ENCODE peak calls at places on chromosomes 11 and 22, in ten cellular contexts. E is body of pancreas; S is stomach; V is CD8-positive, alpha-beta memory T cell; O is psoas muscle; R is right cardiac atrium; U is IMR-90; B is esophagus squamous epithelium; Y is brain microvascular endothelial cell; X is Peyer's patch. W is an unnamed sample.
A peak's percentile ranks its signal among the peaks of the same experiment; 100 is the strongest.

GRCh38 chr22:17980638-17981051 is 43.7 kb downstream of the MICAL3 start:
- DNase-seq in E (no peak), S (peak; percentile 48), V (peak; percentile 17), O (peak; percentile 32), R (peak; percentile 71), U (peak; percentile 48), B (no peak), Y (no peak), X (peak; percentile 86), W (no peak)

GRCh38 chr11:62552931-62553838 is 6.6 kb upstream of the AHNAK start:
- DNase-seq in E (peak; percentile 79), S (peak; percentile 91), V (no peak), O (peak; percentile 88), R (peak; percentile 93), U (peak; percentile 96), B (no peak), Y (peak; percentile 94), X (peak; percentile 91), W (peak; percentile 88)

GRCh38 chr11:118705796-118706545 is 26.5 kb upstream of the TREH start:
- DNase-seq in E (no peak), S (no peak), V (no peak), O (no peak), R (no peak), U (no peak), B (no peak), Y (no peak), X (no peak), W (no peak)

GRCh38 chr22:39665661-39666431 is 95.3 kb downstream of the CACNA1I start:
- DNase-seq in E (no peak), S (no peak), V (no peak), O (no peak), R (no peak), U (no peak), B (no peak), Y (no peak), X (no peak), W (no peak)

GRCh38 chr22:26825960-26826359 is 168.6 kb downstream of the MIAT start:
- DNase-seq in E (no peak), S (no peak), V (no peak), O (no peak), R (no peak), U (no peak), B (no peak), Y (no peak), X (no peak), W (no peak)

GRCh38 chr11:62444271-62444833 is 25.5 kb downstream of the SCGB1A1 start:
- DNase-seq in E (no peak), S (peak; percentile 30), V (no peak), O (peak; percentile 74), R (peak; percentile 92), U (peak; percentile 75), B (no peak), Y (peak; percentile 57), X (peak; percentile 62), W (peak; percentile 50)

GRCh38 chr22:21003782-21004181 is 1.9 kb upstream of the THAP7 start:
- DNase-seq in E (no peak), S (no peak), V (no peak), O (no peak), R (peak; percentile 44), U (no peak), B (no peak), Y (no peak), X (no peak), W (no peak)

GRCh38 chr11:115199501-115199900 is 304.7 kb downstream of the CADM1 start:
- DNase-seq in E (no peak), S (no peak), V (no peak), O (no peak), R (no peak), U (peak; percentile 59), B (no peak), Y (no peak), X (no peak), W (no peak)

GRCh38 chr22:27795053-27795452 is 6.5 kb downstream of the MN1 start:
- DNase-seq in E (no peak), S (no peak), V (no peak), O (no peak), R (peak; percentile 68), U (no peak), B (no peak), Y (no peak), X (no peak), W (no peak)

GRCh38 chr11:10397226-10397987 is 57.7 kb upstream of the AMPD3 start:
- DNase-seq in E (no peak), S (no peak), V (no peak), O (no peak), R (no peak), U (peak; percentile 41), B (no peak), Y (no peak), X (no peak), W (no peak)

GRCh38 chr22:23531966-23532735 is 47.9 kb downstream of the IGLL1 start:
- DNase-seq in E (no peak), S (no peak), V (no peak), O (no peak), R (no peak), U (no peak), B (no peak), Y (no peak), X (peak; percentile 44), W (no peak)

GRCh38 chr22:25485626-25486545 is 78.6 kb upstream of the GRK3 start:
- DNase-seq in E (no peak), S (no peak), V (no peak), O (no peak), R (no peak), U (peak; percentile 43), B (no peak), Y (no peak), X (no peak), W (no peak)

GRCh38 chr11:45104790-45105084 is 41.7 kb upstream of the PRDM11 start:
- DNase-seq in E (no peak), S (no peak), V (no peak), O (no peak), R (no peak), U (no peak), B (no peak), Y (no peak), X (no peak), W (no peak)

GRCh38 chr22:49403102-49403501 is 424.6 kb downstream of the BRD1 start:
- DNase-seq in E (no peak), S (peak; percentile 9), V (no peak), O (no peak), R (no peak), U (no peak), B (no peak), Y (no peak), X (peak; percentile 18), W (no peak)

GRCh38 chr11:128940603-128941002 is 2.1 kb downstream of the TP53AIP1 start:
- DNase-seq in E (no peak), S (no peak), V (no peak), O (no peak), R (no peak), U (no peak), B (no peak), Y (no peak), X (no peak), W (no peak)

GRCh38 chr11:105130189-105130813 is 9.3 kb downstream of the CARD18 start:
- DNase-seq in E (no peak), S (no peak), V (no peak), O (no peak), R (no peak), U (no peak), B (no peak), Y (no peak), X (no peak), W (no peak)

GRCh38 chr11:17519031-17519430 is 25.2 kb downstream of the USH1C start:
- DNase-seq in E (no peak), S (no peak), V (no peak), O (no peak), R (peak; percentile 11), U (no peak), B (no peak), Y (no peak), X (no peak), W (no peak)

DNA sequence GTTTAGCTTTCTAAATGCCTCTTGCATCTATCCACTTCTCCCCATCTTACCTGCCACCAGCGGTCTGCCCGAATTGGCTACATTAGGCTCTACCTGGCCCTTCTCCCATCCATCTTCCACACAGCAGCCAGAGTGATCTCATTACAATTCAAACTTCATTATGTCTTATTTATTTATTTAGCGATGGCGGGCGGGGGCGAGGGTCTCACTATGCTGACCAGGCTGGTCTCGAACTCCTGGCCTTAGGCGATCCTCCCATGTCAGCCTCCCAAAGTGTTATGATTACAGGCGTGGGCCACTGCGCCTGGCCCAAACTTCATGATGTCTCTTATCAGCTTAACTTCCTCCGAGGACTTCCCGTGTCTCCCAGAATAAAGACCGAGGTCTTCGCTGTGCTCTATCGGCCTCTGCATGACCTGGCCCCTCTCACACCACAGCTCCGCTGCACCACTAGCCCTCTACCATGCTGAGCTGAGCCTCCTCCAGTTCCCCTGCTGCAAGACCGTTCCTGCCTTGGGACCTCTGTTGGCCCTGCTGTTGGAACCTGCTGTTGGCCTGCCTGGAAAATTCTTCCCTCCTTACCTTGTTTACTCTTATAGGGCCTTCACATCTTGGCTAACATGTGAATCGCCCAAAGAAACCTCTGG is 870 bp upstream of the CTTN start:
- DNase-seq in E (peak; percentile 30), S (no peak), V (no peak), O (no peak), R (no peak), U (peak; percentile 30), B (no peak), Y (peak; percentile 14), X (no peak), W (no peak)
- H3K27me3 ChIP-seq in E (no peaks in the 10 kb centered on the region), S (no peaks in the 10 kb centered on the region), V (peaks cover 17% of the 10 kb centered on the region), O (no peaks in the 10 kb centered on the region), R (no peaks in the 10 kb centered on the region), U (no peaks in the 10 kb centered on the region), B (peaks cover 3% of the 10 kb centered on the region), Y (no peaks in the 10 kb centered on the region), X (no peaks in the 10 kb centered on the region), W (no peaks in the 10 kb centered on the region)

DNA sequence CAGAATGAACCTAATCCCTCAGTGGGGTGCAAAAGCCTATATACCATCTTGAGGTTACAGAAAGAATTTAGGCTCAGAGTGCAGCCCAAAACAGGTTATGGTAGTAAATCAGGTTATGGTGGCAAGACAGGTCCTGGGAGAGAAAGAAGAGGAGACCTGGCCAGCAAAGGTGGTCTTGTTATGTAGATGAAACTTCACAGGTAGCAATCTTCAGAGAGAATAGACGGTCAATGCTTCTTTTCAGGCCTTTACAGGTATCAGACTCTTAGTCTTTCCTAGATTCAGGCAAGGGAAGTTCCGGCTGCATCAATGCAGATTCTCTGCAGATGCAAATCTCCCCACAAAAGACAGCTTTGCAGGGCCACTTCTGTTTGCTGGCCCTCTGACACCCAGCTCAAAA is 45.8 kb upstream of the SORL1 start:
- DNase-seq in E (no peak), S (no peak), V (no peak), O (no peak), R (no peak), U (no peak), B (no peak), Y (no peak), X (no peak), W (no peak)
- H3K27me3 ChIP-seq in E (no peaks in the 10 kb centered on the region), S (no peaks in the 10 kb centered on the region), V (no peaks in the 10 kb centered on the region), O (no peaks in the 10 kb centered on the region), R (no peaks in the 10 kb centered on the region), U (peaks cover 5% of the 10 kb centered on the region), B (no peaks in the 10 kb centered on the region), Y (no peaks in the 10 kb centered on the region), X (no peaks in the 10 kb centered on the region), W (no peaks in the 10 kb centered on the region)

GRCh38 chr22:44595841-44596341 is 97.9 kb upstream of the RTL6 start:
- DNase-seq in E (no peak), S (no peak), V (no peak), O (no peak), R (no peak), U (peak; percentile 42), B (no peak), Y (no peak), X (no peak), W (no peak)
- H3K27me3 ChIP-seq in E (no peaks in the 10 kb centered on the region), S (no peaks in the 10 kb centered on the region), V (no peaks in the 10 kb centered on the region), O (no peaks in the 10 kb centered on the region), R (no peaks in the 10 kb centered on the region), U (peaks cover 2% of the 10 kb centered on the region), B (peaks cover 87% of the 10 kb centered on the region), Y (peaks cover 2% of the 10 kb centered on the region), X (no peaks in the 10 kb centered on the region), W (no peaks in the 10 kb centered on the region)

GRCh38 chr22:22034469-22035132 is 52.0 kb upstream of the TOP3B start:
- DNase-seq in E (no peak), S (no peak), V (no peak), O (no peak), R (no peak), U (no peak), B (no peak), Y (no peak), X (no peak), W (no peak)
- H3K27me3 ChIP-seq in E (no peaks in the 10 kb centered on the region), S (no peaks in the 10 kb centered on the region), V (no peaks in the 10 kb centered on the region), O (no peaks in the 10 kb centered on the region), R (no peaks in the 10 kb centered on the region), U (no peaks in the 10 kb centered on the region), B (peaks cover 12% of the 10 kb centered on the region), Y (peaks cover 3% of the 10 kb centered on the region), X (no peaks in the 10 kb centered on the region), W (no peaks in the 10 kb centered on the region)